ENCODE peak calls at places on chromosomes 1 and 21, in nine cellular contexts. One of them, this sample, is unnamed. For H3K4me1, the result is how much of the 10 kb centered on the place peaks cover.

GRCh38 chr1:34013958-34014737 is 150.3 kb downstream of the HMGB4 start:
- DNase-seq in uterus: no peak
- DNase-seq in RWPE2: no peak
- DNase-seq in cardiac muscle cell: peak
- DNase-seq in esophagus squamous epithelium: no peak
- DNase-seq in pancreas: peak
- DNase-seq in tibial artery: no peak
- DNase-seq in right cardiac atrium: peak
- DNase-seq in fibroblast of lung: no peak
- DNase-seq in this sample: no peak

GRCh38 chr1:53121319-53122172 is 20.9 kb downstream of the SLC1A7 start:
- DNase-seq in tibial artery: no peak
- DNase-seq in esophagus squamous epithelium: no peak
- DNase-seq in pancreas: no peak
- DNase-seq in right cardiac atrium: peak
- DNase-seq in uterus: peak
- DNase-seq in fibroblast of lung: peak
- DNase-seq in cardiac muscle cell: peak
- DNase-seq in RWPE2: no peak
- DNase-seq in this sample: peak

GRCh38 chr1:174965006-174965971 is 34.5 kb upstream of the CACYBP start:
- DNase-seq in cardiac muscle cell: peak
- DNase-seq in right cardiac atrium: no peak
- DNase-seq in fibroblast of lung: no peak
- DNase-seq in esophagus squamous epithelium: no peak
- DNase-seq in pancreas: no peak
- DNase-seq in uterus: no peak
- DNase-seq in RWPE2: no peak
- DNase-seq in tibial artery: no peak
- DNase-seq in this sample: peak

GRCh38 chr1:34763142-34763781 is 3.7 kb downstream of the GJB4 start:
- DNase-seq in RWPE2: no peak
- DNase-seq in right cardiac atrium: no peak
- DNase-seq in pancreas: no peak
- DNase-seq in esophagus squamous epithelium: no peak
- DNase-seq in cardiac muscle cell: no peak
- DNase-seq in uterus: no peak
- DNase-seq in fibroblast of lung: peak
- DNase-seq in tibial artery: no peak
- DNase-seq in this sample: no peak

GRCh38 chr1:20640183-20640597 is 6.9 kb downstream of the PINK1 start:
- DNase-seq in esophagus squamous epithelium: no peak
- DNase-seq in cardiac muscle cell: peak
- DNase-seq in right cardiac atrium: no peak
- DNase-seq in uterus: peak
- DNase-seq in fibroblast of lung: peak
- DNase-seq in tibial artery: no peak
- DNase-seq in pancreas: no peak
- DNase-seq in RWPE2: no peak
- DNase-seq in this sample: peak

GRCh38 chr1:7299994-7300393 is 471.1 kb upstream of the VAMP3 start:
- DNase-seq in cardiac muscle cell: peak
- DNase-seq in fibroblast of lung: peak
- DNase-seq in uterus: no peak
- DNase-seq in esophagus squamous epithelium: no peak
- DNase-seq in tibial artery: no peak
- DNase-seq in RWPE2: no peak
- DNase-seq in pancreas: no peak
- DNase-seq in right cardiac atrium: no peak
- DNase-seq in this sample: peak

GRCh38 chr1:89633745-89634625 is 1.1 kb downstream of the LRRC8C start:
- DNase-seq in RWPE2: no peak
- DNase-seq in uterus: peak
- DNase-seq in cardiac muscle cell: peak
- DNase-seq in tibial artery: no peak
- DNase-seq in pancreas: no peak
- DNase-seq in fibroblast of lung: peak
- DNase-seq in esophagus squamous epithelium: no peak
- DNase-seq in right cardiac atrium: no peak
- DNase-seq in this sample: peak

GRCh38 chr1:3038113-3038551 is 16.9 kb downstream of the ACTRT2 start:
- DNase-seq in RWPE2: peak
- DNase-seq in fibroblast of lung: no peak
- DNase-seq in tibial artery: peak
- DNase-seq in cardiac muscle cell: no peak
- DNase-seq in right cardiac atrium: peak
- DNase-seq in uterus: no peak
- DNase-seq in esophagus squamous epithelium: no peak
- DNase-seq in pancreas: peak
- DNase-seq in this sample: no peak

GRCh38 chr1:182968151-182968741 is 15.3 kb upstream of the SHCBP1L start:
- DNase-seq in fibroblast of lung: peak
- DNase-seq in cardiac muscle cell: peak
- DNase-seq in pancreas: no peak
- DNase-seq in uterus: no peak
- DNase-seq in right cardiac atrium: no peak
- DNase-seq in esophagus squamous epithelium: no peak
- DNase-seq in RWPE2: no peak
- DNase-seq in tibial artery: no peak
- DNase-seq in this sample: peak

GRCh38 chr21:36981977-36982700 is 15.7 kb upstream of the HLCS start:
- DNase-seq in pancreas: no peak
- DNase-seq in fibroblast of lung: no peak
- DNase-seq in RWPE2: no peak
- DNase-seq in right cardiac atrium: no peak
- DNase-seq in cardiac muscle cell: no peak
- DNase-seq in esophagus squamous epithelium: no peak
- DNase-seq in tibial artery: no peak
- DNase-seq in uterus: no peak
- DNase-seq in this sample: no peak

GRCh38 chr1:243596441-243597183 is 253.4 kb downstream of the AKT3 start:
- DNase-seq in esophagus squamous epithelium: no peak
- DNase-seq in uterus: no peak
- DNase-seq in RWPE2: no peak
- DNase-seq in right cardiac atrium: no peak
- DNase-seq in cardiac muscle cell: peak
- DNase-seq in fibroblast of lung: peak
- DNase-seq in tibial artery: no peak
- DNase-seq in pancreas: no peak
- DNase-seq in this sample: no peak

GRCh38 chr21:42518216-42518615 is 4.6 kb downstream of the SLC37A1 start:
- DNase-seq in fibroblast of lung: peak
- DNase-seq in uterus: no peak
- DNase-seq in tibial artery: no peak
- DNase-seq in cardiac muscle cell: peak
- DNase-seq in pancreas: no peak
- DNase-seq in esophagus squamous epithelium: no peak
- DNase-seq in right cardiac atrium: no peak
- DNase-seq in RWPE2: no peak
- DNase-seq in this sample: peak

GRCh38 chr1:64895500-64895899 is 70.8 kb downstream of the JAK1 start:
- DNase-seq in tibial artery: no peak
- DNase-seq in pancreas: no peak
- DNase-seq in uterus: no peak
- DNase-seq in cardiac muscle cell: no peak
- DNase-seq in right cardiac atrium: no peak
- DNase-seq in RWPE2: no peak
- DNase-seq in esophagus squamous epithelium: no peak
- DNase-seq in fibroblast of lung: peak
- DNase-seq in this sample: no peak

GRCh38 chr1:170562644-170563338 is 30.8 kb downstream of the GORAB start:
- DNase-seq in fibroblast of lung: peak
- DNase-seq in tibial artery: peak
- DNase-seq in cardiac muscle cell: peak
- DNase-seq in esophagus squamous epithelium: no peak
- DNase-seq in right cardiac atrium: peak
- DNase-seq in uterus: peak
- DNase-seq in pancreas: no peak
- DNase-seq in RWPE2: peak
- DNase-seq in this sample: peak

DNA sequence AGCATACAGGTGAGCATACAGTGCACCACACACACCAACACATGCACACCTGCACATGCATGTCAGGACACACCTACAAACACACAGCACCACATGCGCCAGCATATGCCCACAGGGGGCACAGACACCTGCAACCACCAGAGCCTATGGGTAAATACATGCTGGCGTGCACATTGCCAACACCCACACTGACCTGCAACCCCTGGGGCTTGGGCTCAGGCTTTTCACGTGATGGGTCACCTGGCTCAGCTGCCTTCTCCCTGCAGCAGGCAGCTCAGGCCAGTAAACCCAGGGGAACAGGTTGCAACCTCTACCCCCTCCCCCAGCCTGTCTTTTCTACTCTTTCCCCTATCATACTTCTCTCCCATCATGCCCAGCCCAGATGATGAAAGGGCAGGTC is 8.1 kb downstream of the CD247 start:
- DNase-seq in cardiac muscle cell: no peak
- DNase-seq in uterus: no peak
- DNase-seq in pancreas: no peak
- DNase-seq in tibial artery: no peak
- DNase-seq in fibroblast of lung: no peak
- DNase-seq in right cardiac atrium: no peak
- DNase-seq in RWPE2: no peak
- DNase-seq in esophagus squamous epithelium: no peak
- DNase-seq in this sample: no peak
- H3K4me1 ChIP-seq in cardiac muscle cell: under half
- H3K4me1 ChIP-seq in uterus: under half
- H3K4me1 ChIP-seq in pancreas: under half
- H3K4me1 ChIP-seq in tibial artery: under half
- H3K4me1 ChIP-seq in fibroblast of lung: under half
- H3K4me1 ChIP-seq in right cardiac atrium: under half
- H3K4me1 ChIP-seq in RWPE2: under half
- H3K4me1 ChIP-seq in esophagus squamous epithelium: under half
- H3K4me1 ChIP-seq in this sample: under half

GRCh38 chr1:25432364-25432719 is 1.6 kb downstream of the MACO1 start:
- DNase-seq in pancreas: no peak
- DNase-seq in esophagus squamous epithelium: no peak
- DNase-seq in uterus: no peak
- DNase-seq in cardiac muscle cell: no peak
- DNase-seq in fibroblast of lung: no peak
- DNase-seq in tibial artery: no peak
- DNase-seq in RWPE2: no peak
- DNase-seq in right cardiac atrium: no peak
- DNase-seq in this sample: no peak

GRCh38 chr1:25437672-25438071 is 7.0 kb downstream of the MACO1 start:
- DNase-seq in RWPE2: no peak
- DNase-seq in fibroblast of lung: no peak
- DNase-seq in cardiac muscle cell: no peak
- DNase-seq in tibial artery: no peak
- DNase-seq in pancreas: no peak
- DNase-seq in right cardiac atrium: no peak
- DNase-seq in esophagus squamous epithelium: no peak
- DNase-seq in uterus: no peak
- DNase-seq in this sample: no peak

GRCh38 chr1:25433389-25434186 is 2.9 kb downstream of the MACO1 start:
- DNase-seq in esophagus squamous epithelium: no peak
- DNase-seq in RWPE2: no peak
- DNase-seq in pancreas: no peak
- DNase-seq in uterus: no peak
- DNase-seq in fibroblast of lung: no peak
- DNase-seq in tibial artery: no peak
- DNase-seq in cardiac muscle cell: peak
- DNase-seq in right cardiac atrium: no peak
- DNase-seq in this sample: no peak

GRCh38 chr1:25432749-25433388 is 2.2 kb downstream of the MACO1 start:
- DNase-seq in esophagus squamous epithelium: no peak
- DNase-seq in RWPE2: no peak
- DNase-seq in uterus: no peak
- DNase-seq in tibial artery: no peak
- DNase-seq in cardiac muscle cell: no peak
- DNase-seq in right cardiac atrium: no peak
- DNase-seq in pancreas: no peak
- DNase-seq in fibroblast of lung: no peak
- DNase-seq in this sample: no peak

DNA sequence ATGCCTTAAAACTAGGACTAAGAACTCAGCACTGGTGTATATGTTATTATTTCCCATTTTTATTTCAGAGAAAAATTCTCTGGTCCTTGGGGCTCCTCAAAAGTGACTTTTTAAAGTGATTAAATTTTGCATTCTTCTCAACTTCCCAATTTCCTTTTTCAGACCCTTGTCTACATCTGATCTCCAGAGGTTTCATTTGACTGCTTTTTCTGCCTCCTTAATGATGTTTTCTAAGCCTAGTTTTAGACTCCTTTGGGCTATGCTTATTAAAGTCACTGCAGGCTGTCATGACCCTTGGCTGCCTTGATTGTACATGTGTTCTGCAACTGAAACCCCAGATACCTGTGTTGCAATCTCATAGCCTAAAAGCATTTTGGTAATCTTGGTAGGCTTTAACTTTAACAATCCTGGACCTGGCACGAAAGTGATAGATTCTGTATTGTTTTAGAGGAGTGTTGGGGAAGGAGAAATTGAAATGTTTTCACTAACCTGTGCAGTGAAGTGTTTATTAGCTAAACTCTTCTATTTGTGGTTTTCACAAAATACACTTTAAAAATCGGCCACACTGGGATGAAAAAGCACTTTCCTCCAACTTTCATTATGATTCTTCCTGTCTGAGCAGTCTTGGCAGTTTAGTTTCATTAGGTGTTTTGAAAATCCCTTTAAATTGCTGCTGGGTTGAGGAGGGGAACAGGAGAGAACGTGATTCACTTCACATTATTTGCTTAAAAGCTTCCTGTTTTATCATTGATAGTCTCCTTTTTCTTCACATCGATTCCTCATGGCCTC is 4.8 kb downstream of the MACO1 start:
- DNase-seq in cardiac muscle cell: peak
- DNase-seq in fibroblast of lung: no peak
- DNase-seq in tibial artery: no peak
- DNase-seq in uterus: no peak
- DNase-seq in pancreas: no peak
- DNase-seq in RWPE2: no peak
- DNase-seq in right cardiac atrium: no peak
- DNase-seq in esophagus squamous epithelium: no peak
- DNase-seq in this sample: no peak
- H3K4me1 ChIP-seq in cardiac muscle cell: under half
- H3K4me1 ChIP-seq in fibroblast of lung: under half
- H3K4me1 ChIP-seq in tibial artery: half or more
- H3K4me1 ChIP-seq in uterus: under half
- H3K4me1 ChIP-seq in pancreas: under half
- H3K4me1 ChIP-seq in RWPE2: under half
- H3K4me1 ChIP-seq in right cardiac atrium: under half
- H3K4me1 ChIP-seq in esophagus squamous epithelium: under half
- H3K4me1 ChIP-seq in this sample: under half

DNA sequence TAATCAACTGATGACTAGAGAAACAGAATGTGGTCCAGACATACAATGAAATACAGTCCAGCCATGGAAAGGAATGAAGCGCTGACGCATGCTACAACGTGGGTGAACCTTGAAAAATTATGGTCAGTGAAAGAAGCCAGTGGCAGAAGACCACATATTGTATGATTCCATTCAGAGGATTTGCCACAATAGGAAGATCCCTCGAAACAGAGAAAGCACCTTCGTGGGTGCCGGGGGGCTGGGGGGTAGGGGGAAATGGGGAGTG is 106.6 kb downstream of the ETS2 start:
- DNase-seq in fibroblast of lung: peak
- DNase-seq in right cardiac atrium: no peak
- DNase-seq in RWPE2: no peak
- DNase-seq in uterus: no peak
- DNase-seq in pancreas: no peak
- DNase-seq in esophagus squamous epithelium: no peak
- DNase-seq in tibial artery: no peak
- DNase-seq in cardiac muscle cell: no peak
- DNase-seq in this sample: no peak
- H3K4me1 ChIP-seq in fibroblast of lung: under half
- H3K4me1 ChIP-seq in right cardiac atrium: under half
- H3K4me1 ChIP-seq in RWPE2: half or more
- H3K4me1 ChIP-seq in uterus: under half
- H3K4me1 ChIP-seq in pancreas: under half
- H3K4me1 ChIP-seq in esophagus squamous epithelium: half or more
- H3K4me1 ChIP-seq in tibial artery: under half
- H3K4me1 ChIP-seq in cardiac muscle cell: under half
- H3K4me1 ChIP-seq in this sample: under half

GRCh38 chr1:19413999-19414398 is 71.3 kb downstream of the CAPZB start:
- DNase-seq in uterus: no peak
- DNase-seq in esophagus squamous epithelium: no peak
- DNase-seq in tibial artery: no peak
- DNase-seq in right cardiac atrium: no peak
- DNase-seq in RWPE2: no peak
- DNase-seq in pancreas: no peak
- DNase-seq in fibroblast of lung: no peak
- DNase-seq in cardiac muscle cell: no peak
- DNase-seq in this sample: no peak
- H3K4me1 ChIP-seq in uterus: under half
- H3K4me1 ChIP-seq in esophagus squamous epithelium: under half
- H3K4me1 ChIP-seq in tibial artery: half or more
- H3K4me1 ChIP-seq in right cardiac atrium: under half
- H3K4me1 ChIP-seq in RWPE2: under half
- H3K4me1 ChIP-seq in pancreas: under half
- H3K4me1 ChIP-seq in fibroblast of lung: under half
- H3K4me1 ChIP-seq in cardiac muscle cell: under half
- H3K4me1 ChIP-seq in this sample: under half